ENCODE peak calls at places on chromosomes 13 and 19, in six cellular contexts. M is iPS-NIHi11, I is T-helper 2 cell, A is esophagus squamous epithelium, W is cardiac muscle cell, G is fibroblast of lung. P is an unnamed sample.
A peak's percentile ranks its signal among the peaks of the same experiment; 100 is the strongest.

GRCh38 chr13:64397699-64398098 is 2832.4 kb downstream of the PCDH9 start:
- DNase-seq in M (no peak), I (no peak), A (no peak), W (no peak), G (peak; percentile 3), P (no peak)

GRCh38 chr19:3178973-3179738 is 587 bp downstream of the S1PR4 start:
- DNase-seq in M (no peak), I (no peak), A (no peak), W (no peak), G (no peak), P (no peak)

GRCh38 chr13:46124531-46124966 is 19.7 kb upstream of the CPB2 start:
- DNase-seq in M (no peak), I (no peak), A (no peak), W (no peak), G (no peak), P (no peak)

GRCh38 chr19:21586341-21587116 is 81.1 kb downstream of the ZNF429 start:
- DNase-seq in M (peak; percentile 55), I (no peak), A (no peak), W (peak; percentile 55), G (no peak), P (peak; percentile 10)

GRCh38 chr19:53874384-53874995 is 6.8 kb downstream of the MYADM start:
- DNase-seq in M (no peak), I (no peak), A (no peak), W (no peak), G (no peak), P (no peak)

GRCh38 chr19:40588926-40589569 is 12.1 kb upstream of the LTBP4 start:
- DNase-seq in M (no peak), I (no peak), A (no peak), W (no peak), G (no peak), P (peak; percentile 0)

GRCh38 chr13:90800082-90800746 is 547.3 kb upstream of the MIR17HG start:
- DNase-seq in M (no peak), I (no peak), A (no peak), W (no peak), G (peak; percentile 8), P (no peak)

GRCh38 chr13:59643906-59644626 is 519.7 kb downstream of the DIAPH3 start:
- DNase-seq in M (peak; percentile 22), I (no peak), A (no peak), W (no peak), G (no peak), P (peak; percentile 38)

P was measured in ELF-1.